ENCODE peak calls at places on chromosome 17, in seven cellular contexts. U, Y, W, B, O, Z and J are unnamed samples.

GRCh38 chr17:60134396-60135159 is 15.2 kb upstream of the CA4 start:
- DNase-seq in U (peak), Y (no peak), W (no peak), B (no peak), O (no peak), Z (no peak), J (no peak)

GRCh38 chr17:31605761-31606160 is 214.3 kb downstream of the RAB11FIP4 start:
- DNase-seq in U (no peak), Y (no peak), W (no peak), B (no peak), O (no peak), Z (no peak), J (no peak)

GRCh38 chr17:3963214-3964201 is 729 bp downstream of the ATP2A3 start:
- DNase-seq in U (no peak), Y (no peak), W (peak), B (no peak), O (peak), Z (no peak), J (no peak)

GRCh38 chr17:38605852-38606645 is at the start of gene SRCIN1:
- DNase-seq in U (peak), Y (peak), W (peak), B (no peak), O (peak), Z (peak), J (no peak)

GRCh38 chr17:27792095-27792494 is 8.2 kb downstream of the NOS2 start:
- DNase-seq in U (no peak), Y (no peak), W (no peak), B (no peak), O (no peak), Z (peak), J (no peak)

GRCh38 chr17:1783271-1783670 is 21.4 kb downstream of the SERPINF1 start:
- DNase-seq in U (no peak), Y (no peak), W (no peak), B (no peak), O (no peak), Z (peak), J (no peak)

GRCh38 chr17:38671939-38672720 is 2.6 kb downstream of the EPOP start:
- DNase-seq in U (no peak), Y (no peak), W (peak), B (no peak), O (no peak), Z (no peak), J (no peak)

GRCh38 chr17:6187836-6188235 is 117.7 kb downstream of the WSCD1 start:
- DNase-seq in U (no peak), Y (no peak), W (no peak), B (no peak), O (no peak), Z (no peak), J (no peak)

GRCh38 chr17:70938311-70938710 is 769.0 kb downstream of the KCNJ2 start:
- DNase-seq in U (no peak), Y (no peak), W (no peak), B (no peak), O (no peak), Z (no peak), J (no peak)

GRCh38 chr17:32575865-32576264 is 89.1 kb downstream of the CDK5R1 start:
- DNase-seq in U (no peak), Y (no peak), W (no peak), B (no peak), O (no peak), Z (no peak), J (no peak)

DNA sequence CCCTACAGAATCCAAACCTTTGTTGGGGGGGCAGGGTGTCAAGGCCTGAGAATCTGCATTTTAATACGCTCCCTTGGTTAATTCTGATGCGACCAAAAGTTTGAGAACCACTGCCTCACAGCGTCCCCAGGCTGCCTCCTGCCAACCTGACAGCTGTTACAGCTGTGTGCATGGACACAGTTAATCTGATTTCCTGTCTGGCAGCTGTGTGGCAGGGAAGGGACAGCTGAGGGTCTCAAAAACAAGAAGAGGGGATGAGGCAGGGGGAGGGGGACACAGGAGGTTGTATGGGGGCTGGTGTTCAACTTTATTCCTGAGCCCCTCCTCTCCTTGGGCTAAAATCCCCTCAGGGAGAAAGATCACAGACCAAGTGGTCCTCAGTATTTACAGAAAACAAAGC is 17.5 kb downstream of the HDAC5 start:
- DNase-seq in U (no peak), Y (no peak), W (no peak), B (no peak), O (no peak), Z (no peak), J (no peak)
- H3K4me3 ChIP-seq in U (no peak), Y (no peak), W (no peak), B (no peak), O (no peak), Z (no peak), J (no peak)

GRCh38 chr17:17983376-17983775 is 10.7 kb downstream of the DRC3 start:
- DNase-seq in U (no peak), Y (no peak), W (no peak), B (no peak), O (no peak), Z (no peak), J (no peak)
- H3K27ac ChIP-seq in U (no peak), Y (no peak), W (no peak), B (no peak), O (no peak), Z (no peak), J (no peak)

GRCh38 chr17:79681628-79682261 is 49.0 kb upstream of the ENPP7 start:
- DNase-seq in U (no peak), Y (peak), W (no peak), B (no peak), O (no peak), Z (no peak), J (no peak)
- H3K4me3 ChIP-seq in U (no peak), Y (no peak), W (no peak), B (no peak), O (no peak), Z (no peak), J (no peak)

GRCh38 chr17:17523714-17524075 is 27.5 kb upstream of the RASD1 start:
- DNase-seq in U (no peak), Y (no peak), W (no peak), B (no peak), O (no peak), Z (no peak), J (no peak)

GRCh38 chr17:17525331-17525730 is 29.1 kb upstream of the RASD1 start:
- DNase-seq in U (no peak), Y (no peak), W (no peak), B (no peak), O (no peak), Z (no peak), J (no peak)

GRCh38 chr17:17525956-17526355 is 29.8 kb upstream of the RASD1 start:
- DNase-seq in U (no peak), Y (no peak), W (no peak), B (no peak), O (no peak), Z (no peak), J (no peak)

GRCh38 chr17:17523001-17523713 is 27.0 kb upstream of the RASD1 start:
- DNase-seq in U (peak), Y (no peak), W (peak), B (no peak), O (no peak), Z (no peak), J (no peak)

GRCh38 chr17:17524091-17524490 is 27.9 kb upstream of the RASD1 start:
- DNase-seq in U (no peak), Y (no peak), W (no peak), B (no peak), O (no peak), Z (no peak), J (no peak)
- H3K27ac ChIP-seq in U (no peak), Y (no peak), W (no peak), B (no peak), O (no peak), Z (no peak), J (no peak)

GRCh38 chr17:77402159-77402731 is 261.5 kb downstream of the SEC14L1 start:
- DNase-seq in U (no peak), Y (no peak), W (no peak), B (no peak), O (no peak), Z (no peak), J (no peak)

GRCh38 chr17:77407321-77408277 is 266.8 kb downstream of the SEC14L1 start:
- DNase-seq in U (no peak), Y (no peak), W (no peak), B (no peak), O (no peak), Z (no peak), J (no peak)

GRCh38 chr17:77403854-77404253 is 263.1 kb downstream of the SEC14L1 start:
- DNase-seq in U (no peak), Y (no peak), W (no peak), B (no peak), O (no peak), Z (no peak), J (no peak)

GRCh38 chr17:77405867-77406513 is 265.2 kb downstream of the SEC14L1 start:
- DNase-seq in U (no peak), Y (no peak), W (no peak), B (no peak), O (no peak), Z (no peak), J (no peak)

DNA sequence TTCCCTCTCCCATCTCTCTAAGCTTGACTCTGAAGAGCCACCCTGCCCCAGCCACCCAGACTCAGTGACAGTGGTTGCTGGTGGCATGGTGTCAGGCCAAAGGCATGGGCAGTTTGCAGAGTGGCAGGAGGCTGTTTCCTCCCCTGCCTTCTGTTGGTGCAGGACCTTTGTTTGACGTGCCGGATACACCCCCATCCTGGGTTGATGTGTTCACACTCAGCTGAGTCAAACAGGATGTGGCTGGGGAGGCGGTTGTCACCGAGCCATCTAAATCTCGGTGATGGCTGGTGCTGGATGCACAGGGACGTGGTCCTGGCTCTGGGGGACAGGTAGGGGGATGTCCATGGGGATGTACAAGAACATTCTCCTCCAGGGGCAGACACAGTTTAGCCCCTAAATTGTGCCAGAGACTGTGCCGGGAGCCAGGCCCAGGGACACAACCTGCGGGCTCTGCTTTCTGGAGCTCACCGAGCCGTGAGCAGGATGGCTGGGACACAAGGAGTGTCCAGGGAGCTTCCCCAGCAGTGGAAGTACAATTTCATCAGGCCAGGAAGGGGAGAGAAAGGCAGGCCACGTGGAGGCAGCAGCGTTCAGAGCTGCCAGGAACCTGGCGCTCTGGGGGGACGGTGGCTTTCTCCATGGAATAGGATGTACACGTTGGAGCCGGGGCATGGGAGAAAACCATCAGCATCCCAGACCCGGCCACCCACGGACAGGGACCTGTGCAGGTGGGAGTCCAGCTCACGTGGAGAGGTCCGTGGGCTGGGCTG is 264.2 kb downstream of the SEC14L1 start:
- DNase-seq in U (no peak), Y (peak), W (no peak), B (peak), O (peak), Z (no peak), J (no peak)
- H3K4me3 ChIP-seq in U (no peak), Y (peak), W (no peak), B (peak), O (peak), Z (no peak), J (no peak)

DNA sequence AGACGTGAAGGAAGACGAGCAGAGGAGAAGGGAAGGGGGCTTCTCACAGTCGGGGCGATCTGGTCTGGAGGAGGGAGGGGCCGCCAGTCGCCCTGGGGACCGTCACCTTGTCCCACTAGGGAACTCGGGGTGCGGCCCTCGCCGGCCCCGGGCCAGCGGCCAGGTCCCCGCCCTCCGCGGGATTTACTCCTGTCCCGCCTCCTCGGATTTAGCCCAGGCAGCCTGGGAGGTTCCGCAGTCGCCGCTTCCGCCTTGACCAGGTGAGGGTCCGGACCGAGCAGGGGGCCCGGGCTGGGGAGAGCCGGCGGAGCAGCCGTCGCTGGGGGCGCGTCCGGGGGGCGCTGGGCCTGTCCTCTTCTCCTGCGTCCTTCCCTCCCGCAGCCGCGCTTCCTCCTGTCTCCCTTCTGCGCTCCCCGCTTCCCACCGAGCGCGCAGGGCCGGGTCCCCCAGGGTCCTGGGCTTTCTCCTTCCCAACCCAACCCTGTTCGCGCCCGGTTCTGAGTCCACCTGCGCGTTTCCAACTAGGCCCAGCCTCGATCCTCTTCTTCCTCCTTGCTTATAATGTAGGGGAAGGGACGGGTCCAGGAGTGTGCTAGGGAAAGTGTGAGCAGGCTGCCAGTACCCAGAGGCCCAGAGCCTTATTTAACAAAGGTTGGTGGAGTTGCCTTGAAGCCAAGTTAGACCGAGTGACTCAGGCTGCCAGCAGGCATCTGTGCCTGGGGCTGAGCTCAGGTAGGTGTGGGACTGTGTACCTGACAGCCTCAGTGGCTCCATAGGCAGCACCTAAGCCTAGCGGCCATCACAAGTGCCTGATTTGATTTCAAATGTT is at the start of gene TNK1:
- DNase-seq in U (peak), Y (peak), W (peak), B (no peak), O (no peak), Z (peak), J (no peak)
- H3K27ac ChIP-seq in U (peak), Y (peak), W (no peak), B (peak), O (no peak), Z (no peak), J (peak)